ENCODE peak calls at places on chromosomes 5 and 9, in nine cellular contexts. One of them, this sample, is unnamed.

GRCh38 chr5:75536147-75536546 is 24.5 kb downstream of the POLK start:
- DNase-seq in cardiac fibroblast: no peak
- DNase-seq in PC-3: no peak
- DNase-seq in activated effector memory CD4-positive, alpha-beta T cell treated with Interleukin-2 at 50 U/mL for 16 hours: no peak
- DNase-seq in H7: no peak
- DNase-seq in substantia nigra: no peak
- DNase-seq in RCC 7860: no peak
- DNase-seq in K562: no peak
- DNase-seq in stimulated activated CD4-positive, alpha-beta T cell treated with anti-CD3 and anti-CD28 coated beads, Interleukin-12 subunit alpha, Interleukin-12 subunit beta, amount 100 ng/mL, for 48 hours: no peak
- DNase-seq in this sample: no peak

GRCh38 chr9:17481565-17481964 is 97.3 kb upstream of the SH3GL2 start:
- DNase-seq in cardiac fibroblast: no peak
- DNase-seq in H7: peak; percentile 5
- DNase-seq in PC-3: no peak
- DNase-seq in stimulated activated CD4-positive, alpha-beta T cell treated with anti-CD3 and anti-CD28 coated beads, Interleukin-12 subunit alpha, Interleukin-12 subunit beta, amount 100 ng/mL, for 48 hours: no peak
- DNase-seq in activated effector memory CD4-positive, alpha-beta T cell treated with Interleukin-2 at 50 U/mL for 16 hours: no peak
- DNase-seq in substantia nigra: no peak
- DNase-seq in RCC 7860: no peak
- DNase-seq in K562: no peak
- DNase-seq in this sample: no peak

GRCh38 chr5:147530801-147531389 is 21.0 kb upstream of the DPYSL3 start:
- DNase-seq in H7: no peak
- DNase-seq in PC-3: peak; percentile 78
- DNase-seq in substantia nigra: no peak
- DNase-seq in K562: no peak
- DNase-seq in cardiac fibroblast: peak; percentile 79
- DNase-seq in activated effector memory CD4-positive, alpha-beta T cell treated with Interleukin-2 at 50 U/mL for 16 hours: no peak
- DNase-seq in stimulated activated CD4-positive, alpha-beta T cell treated with anti-CD3 and anti-CD28 coated beads, Interleukin-12 subunit alpha, Interleukin-12 subunit beta, amount 100 ng/mL, for 48 hours: no peak
- DNase-seq in RCC 7860: peak; percentile 82
- DNase-seq in this sample: no peak

GRCh38 chr9:3931058-3931457 is 368.8 kb downstream of the GLIS3 start:
- DNase-seq in substantia nigra: no peak
- DNase-seq in K562: no peak
- DNase-seq in cardiac fibroblast: no peak
- DNase-seq in stimulated activated CD4-positive, alpha-beta T cell treated with anti-CD3 and anti-CD28 coated beads, Interleukin-12 subunit alpha, Interleukin-12 subunit beta, amount 100 ng/mL, for 48 hours: no peak
- DNase-seq in activated effector memory CD4-positive, alpha-beta T cell treated with Interleukin-2 at 50 U/mL for 16 hours: no peak
- DNase-seq in RCC 7860: no peak
- DNase-seq in H7: no peak
- DNase-seq in PC-3: no peak
- DNase-seq in this sample: no peak

GRCh38 chr5:35922468-35922867 is 16.0 kb downstream of the CAPSL start:
- DNase-seq in RCC 7860: no peak
- DNase-seq in K562: no peak
- DNase-seq in activated effector memory CD4-positive, alpha-beta T cell treated with Interleukin-2 at 50 U/mL for 16 hours: no peak
- DNase-seq in stimulated activated CD4-positive, alpha-beta T cell treated with anti-CD3 and anti-CD28 coated beads, Interleukin-12 subunit alpha, Interleukin-12 subunit beta, amount 100 ng/mL, for 48 hours: no peak
- DNase-seq in H7: no peak
- DNase-seq in cardiac fibroblast: no peak
- DNase-seq in PC-3: no peak
- DNase-seq in substantia nigra: no peak
- DNase-seq in this sample: no peak

GRCh38 chr5:57417320-57417719 is 65.3 kb downstream of the ACTBL2 start:
- DNase-seq in RCC 7860: no peak
- DNase-seq in K562: no peak
- DNase-seq in PC-3: no peak
- DNase-seq in H7: no peak
- DNase-seq in stimulated activated CD4-positive, alpha-beta T cell treated with anti-CD3 and anti-CD28 coated beads, Interleukin-12 subunit alpha, Interleukin-12 subunit beta, amount 100 ng/mL, for 48 hours: no peak
- DNase-seq in activated effector memory CD4-positive, alpha-beta T cell treated with Interleukin-2 at 50 U/mL for 16 hours: no peak
- DNase-seq in cardiac fibroblast: no peak
- DNase-seq in substantia nigra: no peak
- DNase-seq in this sample: no peak

GRCh38 chr5:116930628-116931027 is 356.0 kb upstream of the SEMA6A start:
- DNase-seq in RCC 7860: no peak
- DNase-seq in stimulated activated CD4-positive, alpha-beta T cell treated with anti-CD3 and anti-CD28 coated beads, Interleukin-12 subunit alpha, Interleukin-12 subunit beta, amount 100 ng/mL, for 48 hours: no peak
- DNase-seq in PC-3: no peak
- DNase-seq in K562: no peak
- DNase-seq in H7: no peak
- DNase-seq in substantia nigra: no peak
- DNase-seq in activated effector memory CD4-positive, alpha-beta T cell treated with Interleukin-2 at 50 U/mL for 16 hours: no peak
- DNase-seq in cardiac fibroblast: no peak
- DNase-seq in this sample: no peak

GRCh38 chr5:55694152-55694830 is 17.8 kb downstream of the SLC38A9 start:
- DNase-seq in H7: peak; percentile 46
- DNase-seq in substantia nigra: no peak
- DNase-seq in PC-3: peak; percentile 34
- DNase-seq in stimulated activated CD4-positive, alpha-beta T cell treated with anti-CD3 and anti-CD28 coated beads, Interleukin-12 subunit alpha, Interleukin-12 subunit beta, amount 100 ng/mL, for 48 hours: no peak
- DNase-seq in activated effector memory CD4-positive, alpha-beta T cell treated with Interleukin-2 at 50 U/mL for 16 hours: no peak
- DNase-seq in cardiac fibroblast: peak; percentile 59
- DNase-seq in K562: no peak
- DNase-seq in RCC 7860: peak; percentile 7
- DNase-seq in this sample: no peak

GRCh38 chr5:177447611-177448243 is 1.1 kb downstream of the PRR7 start:
- DNase-seq in K562: peak; percentile 50
- DNase-seq in stimulated activated CD4-positive, alpha-beta T cell treated with anti-CD3 and anti-CD28 coated beads, Interleukin-12 subunit alpha, Interleukin-12 subunit beta, amount 100 ng/mL, for 48 hours: no peak
- DNase-seq in PC-3: peak; percentile 95
- DNase-seq in substantia nigra: peak; percentile 77
- DNase-seq in cardiac fibroblast: peak; percentile 83
- DNase-seq in activated effector memory CD4-positive, alpha-beta T cell treated with Interleukin-2 at 50 U/mL for 16 hours: no peak
- DNase-seq in RCC 7860: peak; percentile 99
- DNase-seq in H7: peak; percentile 89
- DNase-seq in this sample: peak; percentile 84

GRCh38 chr9:4755026-4755609 is 14.1 kb upstream of the AK3 start:
- DNase-seq in cardiac fibroblast: no peak
- DNase-seq in activated effector memory CD4-positive, alpha-beta T cell treated with Interleukin-2 at 50 U/mL for 16 hours: no peak
- DNase-seq in K562: no peak
- DNase-seq in stimulated activated CD4-positive, alpha-beta T cell treated with anti-CD3 and anti-CD28 coated beads, Interleukin-12 subunit alpha, Interleukin-12 subunit beta, amount 100 ng/mL, for 48 hours: no peak
- DNase-seq in PC-3: no peak
- DNase-seq in RCC 7860: no peak
- DNase-seq in H7: no peak
- DNase-seq in substantia nigra: no peak
- DNase-seq in this sample: no peak

GRCh38 chr5:132226516-132227234 is 978 bp downstream of the P4HA2 start:
- DNase-seq in K562: no peak
- DNase-seq in H7: no peak
- DNase-seq in stimulated activated CD4-positive, alpha-beta T cell treated with anti-CD3 and anti-CD28 coated beads, Interleukin-12 subunit alpha, Interleukin-12 subunit beta, amount 100 ng/mL, for 48 hours: no peak
- DNase-seq in PC-3: no peak
- DNase-seq in substantia nigra: no peak
- DNase-seq in RCC 7860: peak; percentile 25
- DNase-seq in cardiac fibroblast: peak; percentile 53
- DNase-seq in activated effector memory CD4-positive, alpha-beta T cell treated with Interleukin-2 at 50 U/mL for 16 hours: no peak
- DNase-seq in this sample: peak; percentile 56

GRCh38 chr9:6870650-6871477 is 113.1 kb downstream of the KDM4C start:
- DNase-seq in substantia nigra: no peak
- DNase-seq in PC-3: no peak
- DNase-seq in H7: no peak
- DNase-seq in RCC 7860: no peak
- DNase-seq in cardiac fibroblast: no peak
- DNase-seq in K562: no peak
- DNase-seq in activated effector memory CD4-positive, alpha-beta T cell treated with Interleukin-2 at 50 U/mL for 16 hours: no peak
- DNase-seq in stimulated activated CD4-positive, alpha-beta T cell treated with anti-CD3 and anti-CD28 coated beads, Interleukin-12 subunit alpha, Interleukin-12 subunit beta, amount 100 ng/mL, for 48 hours: no peak
- DNase-seq in this sample: peak; percentile 19

GRCh38 chr9:129697111-129697955 is 31.9 kb downstream of the PRRX2 start:
- DNase-seq in RCC 7860: no peak
- DNase-seq in stimulated activated CD4-positive, alpha-beta T cell treated with anti-CD3 and anti-CD28 coated beads, Interleukin-12 subunit alpha, Interleukin-12 subunit beta, amount 100 ng/mL, for 48 hours: peak; percentile 36
- DNase-seq in PC-3: peak; percentile 6
- DNase-seq in H7: peak; percentile 94
- DNase-seq in cardiac fibroblast: peak; percentile 71
- DNase-seq in K562: peak; percentile 51
- DNase-seq in activated effector memory CD4-positive, alpha-beta T cell treated with Interleukin-2 at 50 U/mL for 16 hours: no peak
- DNase-seq in substantia nigra: no peak
- DNase-seq in this sample: peak; percentile 20

GRCh38 chr5:174623438-174624019 is 100.9 kb upstream of the MSX2 start:
- DNase-seq in K562: no peak
- DNase-seq in substantia nigra: no peak
- DNase-seq in H7: no peak
- DNase-seq in cardiac fibroblast: no peak
- DNase-seq in RCC 7860: no peak
- DNase-seq in stimulated activated CD4-positive, alpha-beta T cell treated with anti-CD3 and anti-CD28 coated beads, Interleukin-12 subunit alpha, Interleukin-12 subunit beta, amount 100 ng/mL, for 48 hours: no peak
- DNase-seq in activated effector memory CD4-positive, alpha-beta T cell treated with Interleukin-2 at 50 U/mL for 16 hours: no peak
- DNase-seq in PC-3: peak; percentile 23
- DNase-seq in this sample: no peak

GRCh38 chr5:17219431-17219830 is 2.0 kb downstream of the BASP1 start:
- DNase-seq in H7: no peak
- DNase-seq in activated effector memory CD4-positive, alpha-beta T cell treated with Interleukin-2 at 50 U/mL for 16 hours: no peak
- DNase-seq in K562: no peak
- DNase-seq in stimulated activated CD4-positive, alpha-beta T cell treated with anti-CD3 and anti-CD28 coated beads, Interleukin-12 subunit alpha, Interleukin-12 subunit beta, amount 100 ng/mL, for 48 hours: no peak
- DNase-seq in RCC 7860: no peak
- DNase-seq in cardiac fibroblast: no peak
- DNase-seq in substantia nigra: no peak
- DNase-seq in PC-3: no peak
- DNase-seq in this sample: no peak

GRCh38 chr5:77620404-77620803 is 18.1 kb downstream of the OTP start:
- DNase-seq in stimulated activated CD4-positive, alpha-beta T cell treated with anti-CD3 and anti-CD28 coated beads, Interleukin-12 subunit alpha, Interleukin-12 subunit beta, amount 100 ng/mL, for 48 hours: no peak
- DNase-seq in RCC 7860: no peak
- DNase-seq in cardiac fibroblast: no peak
- DNase-seq in substantia nigra: no peak
- DNase-seq in K562: no peak
- DNase-seq in H7: peak; percentile 78
- DNase-seq in PC-3: peak; percentile 57
- DNase-seq in activated effector memory CD4-positive, alpha-beta T cell treated with Interleukin-2 at 50 U/mL for 16 hours: no peak
- DNase-seq in this sample: peak; percentile 33

GRCh38 chr5:97107266-97107665 is 35.1 kb downstream of the LIX1 start:
- DNase-seq in substantia nigra: no peak
- DNase-seq in PC-3: no peak
- DNase-seq in H7: no peak
- DNase-seq in activated effector memory CD4-positive, alpha-beta T cell treated with Interleukin-2 at 50 U/mL for 16 hours: no peak
- DNase-seq in cardiac fibroblast: no peak
- DNase-seq in stimulated activated CD4-positive, alpha-beta T cell treated with anti-CD3 and anti-CD28 coated beads, Interleukin-12 subunit alpha, Interleukin-12 subunit beta, amount 100 ng/mL, for 48 hours: no peak
- DNase-seq in K562: no peak
- DNase-seq in RCC 7860: no peak
- DNase-seq in this sample: no peak

GRCh38 chr5:151202381-151203139 is 21.3 kb downstream of the CCDC69 start:
- DNase-seq in cardiac fibroblast: peak; percentile 34
- DNase-seq in activated effector memory CD4-positive, alpha-beta T cell treated with Interleukin-2 at 50 U/mL for 16 hours: no peak
- DNase-seq in substantia nigra: no peak
- DNase-seq in PC-3: peak; percentile 94
- DNase-seq in H7: no peak
- DNase-seq in K562: no peak
- DNase-seq in RCC 7860: peak; percentile 56
- DNase-seq in stimulated activated CD4-positive, alpha-beta T cell treated with anti-CD3 and anti-CD28 coated beads, Interleukin-12 subunit alpha, Interleukin-12 subunit beta, amount 100 ng/mL, for 48 hours: peak; percentile 40
- DNase-seq in this sample: no peak

GRCh38 chr5:127326438-127326837 is 35.8 kb downstream of the MEGF10 start:
- DNase-seq in K562: no peak
- DNase-seq in stimulated activated CD4-positive, alpha-beta T cell treated with anti-CD3 and anti-CD28 coated beads, Interleukin-12 subunit alpha, Interleukin-12 subunit beta, amount 100 ng/mL, for 48 hours: no peak
- DNase-seq in substantia nigra: no peak
- DNase-seq in cardiac fibroblast: no peak
- DNase-seq in PC-3: peak; percentile 34
- DNase-seq in RCC 7860: no peak
- DNase-seq in H7: no peak
- DNase-seq in activated effector memory CD4-positive, alpha-beta T cell treated with Interleukin-2 at 50 U/mL for 16 hours: no peak
- DNase-seq in this sample: no peak

GRCh38 chr5:84642795-84643194 is 258.1 kb upstream of the EDIL3 start:
- DNase-seq in stimulated activated CD4-positive, alpha-beta T cell treated with anti-CD3 and anti-CD28 coated beads, Interleukin-12 subunit alpha, Interleukin-12 subunit beta, amount 100 ng/mL, for 48 hours: no peak
- DNase-seq in K562: no peak
- DNase-seq in activated effector memory CD4-positive, alpha-beta T cell treated with Interleukin-2 at 50 U/mL for 16 hours: no peak
- DNase-seq in substantia nigra: no peak
- DNase-seq in PC-3: peak; percentile 67
- DNase-seq in H7: no peak
- DNase-seq in RCC 7860: peak; percentile 10
- DNase-seq in cardiac fibroblast: peak; percentile 19
- DNase-seq in this sample: no peak

GRCh38 chr9:22427226-22427880 is 19.3 kb upstream of the DMRTA1 start:
- DNase-seq in substantia nigra: no peak
- DNase-seq in cardiac fibroblast: no peak
- DNase-seq in activated effector memory CD4-positive, alpha-beta T cell treated with Interleukin-2 at 50 U/mL for 16 hours: no peak
- DNase-seq in RCC 7860: no peak
- DNase-seq in PC-3: no peak
- DNase-seq in K562: no peak
- DNase-seq in stimulated activated CD4-positive, alpha-beta T cell treated with anti-CD3 and anti-CD28 coated beads, Interleukin-12 subunit alpha, Interleukin-12 subunit beta, amount 100 ng/mL, for 48 hours: no peak
- DNase-seq in H7: no peak
- DNase-seq in this sample: no peak

GRCh38 chr9:121261107-121261460 is 6.9 kb upstream of the GSN start:
- DNase-seq in PC-3: no peak
- DNase-seq in stimulated activated CD4-positive, alpha-beta T cell treated with anti-CD3 and anti-CD28 coated beads, Interleukin-12 subunit alpha, Interleukin-12 subunit beta, amount 100 ng/mL, for 48 hours: no peak
- DNase-seq in cardiac fibroblast: peak; percentile 56
- DNase-seq in substantia nigra: peak; percentile 58
- DNase-seq in RCC 7860: no peak
- DNase-seq in H7: no peak
- DNase-seq in activated effector memory CD4-positive, alpha-beta T cell treated with Interleukin-2 at 50 U/mL for 16 hours: no peak
- DNase-seq in K562: no peak
- DNase-seq in this sample: no peak

GRCh38 chr9:93244510-93245436 is 60.8 kb downstream of the WNK2 start:
- DNase-seq in H7: no peak
- DNase-seq in RCC 7860: no peak
- DNase-seq in substantia nigra: no peak
- DNase-seq in activated effector memory CD4-positive, alpha-beta T cell treated with Interleukin-2 at 50 U/mL for 16 hours: no peak
- DNase-seq in cardiac fibroblast: no peak
- DNase-seq in stimulated activated CD4-positive, alpha-beta T cell treated with anti-CD3 and anti-CD28 coated beads, Interleukin-12 subunit alpha, Interleukin-12 subunit beta, amount 100 ng/mL, for 48 hours: no peak
- DNase-seq in K562: no peak
- DNase-seq in PC-3: no peak
- DNase-seq in this sample: no peak

GRCh38 chr5:112514062-112514561 is 95.0 kb upstream of the EPB41L4A start:
- DNase-seq in cardiac fibroblast: no peak
- DNase-seq in substantia nigra: no peak
- DNase-seq in RCC 7860: no peak
- DNase-seq in stimulated activated CD4-positive, alpha-beta T cell treated with anti-CD3 and anti-CD28 coated beads, Interleukin-12 subunit alpha, Interleukin-12 subunit beta, amount 100 ng/mL, for 48 hours: no peak
- DNase-seq in PC-3: no peak
- DNase-seq in activated effector memory CD4-positive, alpha-beta T cell treated with Interleukin-2 at 50 U/mL for 16 hours: no peak
- DNase-seq in H7: no peak
- DNase-seq in K562: no peak
- DNase-seq in this sample: no peak

GRCh38 chr9:4894076-4894475 is 91.0 kb upstream of the JAK2 start:
- DNase-seq in stimulated activated CD4-positive, alpha-beta T cell treated with anti-CD3 and anti-CD28 coated beads, Interleukin-12 subunit alpha, Interleukin-12 subunit beta, amount 100 ng/mL, for 48 hours: no peak
- DNase-seq in activated effector memory CD4-positive, alpha-beta T cell treated with Interleukin-2 at 50 U/mL for 16 hours: no peak
- DNase-seq in K562: no peak
- DNase-seq in substantia nigra: no peak
- DNase-seq in H7: no peak
- DNase-seq in cardiac fibroblast: peak; percentile 63
- DNase-seq in PC-3: peak; percentile 75
- DNase-seq in RCC 7860: peak; percentile 46
- DNase-seq in this sample: no peak

GRCh38 chr9:117414906-117415583 is at the start of gene ASTN2:
- DNase-seq in K562: no peak
- DNase-seq in H7: peak; percentile 90
- DNase-seq in activated effector memory CD4-positive, alpha-beta T cell treated with Interleukin-2 at 50 U/mL for 16 hours: no peak
- DNase-seq in RCC 7860: no peak
- DNase-seq in PC-3: no peak
- DNase-seq in cardiac fibroblast: peak; percentile 2
- DNase-seq in substantia nigra: peak; percentile 57
- DNase-seq in stimulated activated CD4-positive, alpha-beta T cell treated with anti-CD3 and anti-CD28 coated beads, Interleukin-12 subunit alpha, Interleukin-12 subunit beta, amount 100 ng/mL, for 48 hours: no peak
- DNase-seq in this sample: peak; percentile 51

GRCh38 chr5:145854651-145855258 is 18.1 kb downstream of the GRXCR2 start:
- DNase-seq in H7: no peak
- DNase-seq in activated effector memory CD4-positive, alpha-beta T cell treated with Interleukin-2 at 50 U/mL for 16 hours: no peak
- DNase-seq in K562: peak; percentile 86
- DNase-seq in PC-3: peak; percentile 83
- DNase-seq in substantia nigra: no peak
- DNase-seq in RCC 7860: peak; percentile 81
- DNase-seq in stimulated activated CD4-positive, alpha-beta T cell treated with anti-CD3 and anti-CD28 coated beads, Interleukin-12 subunit alpha, Interleukin-12 subunit beta, amount 100 ng/mL, for 48 hours: no peak
- DNase-seq in cardiac fibroblast: peak; percentile 74
- DNase-seq in this sample: no peak

GRCh38 chr5:161311965-161312364 is 234.6 kb downstream of the GABRB2 start:
- DNase-seq in PC-3: no peak
- DNase-seq in activated effector memory CD4-positive, alpha-beta T cell treated with Interleukin-2 at 50 U/mL for 16 hours: no peak
- DNase-seq in substantia nigra: no peak
- DNase-seq in K562: no peak
- DNase-seq in RCC 7860: no peak
- DNase-seq in stimulated activated CD4-positive, alpha-beta T cell treated with anti-CD3 and anti-CD28 coated beads, Interleukin-12 subunit alpha, Interleukin-12 subunit beta, amount 100 ng/mL, for 48 hours: no peak
- DNase-seq in H7: no peak
- DNase-seq in cardiac fibroblast: no peak
- DNase-seq in this sample: no peak

GRCh38 chr9:90169490-90169889 is 473.1 kb downstream of the DIRAS2 start:
- DNase-seq in K562: no peak
- DNase-seq in H7: no peak
- DNase-seq in stimulated activated CD4-positive, alpha-beta T cell treated with anti-CD3 and anti-CD28 coated beads, Interleukin-12 subunit alpha, Interleukin-12 subunit beta, amount 100 ng/mL, for 48 hours: no peak
- DNase-seq in RCC 7860: no peak
- DNase-seq in cardiac fibroblast: no peak
- DNase-seq in substantia nigra: no peak
- DNase-seq in PC-3: no peak
- DNase-seq in activated effector memory CD4-positive, alpha-beta T cell treated with Interleukin-2 at 50 U/mL for 16 hours: no peak
- DNase-seq in this sample: no peak

GRCh38 chr5:124087752-124088151 is 575.8 kb downstream of the CSNK1G3 start:
- DNase-seq in stimulated activated CD4-positive, alpha-beta T cell treated with anti-CD3 and anti-CD28 coated beads, Interleukin-12 subunit alpha, Interleukin-12 subunit beta, amount 100 ng/mL, for 48 hours: no peak
- DNase-seq in activated effector memory CD4-positive, alpha-beta T cell treated with Interleukin-2 at 50 U/mL for 16 hours: no peak
- DNase-seq in K562: no peak
- DNase-seq in PC-3: no peak
- DNase-seq in RCC 7860: no peak
- DNase-seq in cardiac fibroblast: no peak
- DNase-seq in H7: peak; percentile 12
- DNase-seq in substantia nigra: no peak
- DNase-seq in this sample: no peak

GRCh38 chr5:170757182-170757601 is 26.3 kb upstream of the GABRP start:
- DNase-seq in H7: no peak
- DNase-seq in K562: no peak
- DNase-seq in PC-3: peak; percentile 4
- DNase-seq in cardiac fibroblast: peak; percentile 68
- DNase-seq in stimulated activated CD4-positive, alpha-beta T cell treated with anti-CD3 and anti-CD28 coated beads, Interleukin-12 subunit alpha, Interleukin-12 subunit beta, amount 100 ng/mL, for 48 hours: no peak
- DNase-seq in activated effector memory CD4-positive, alpha-beta T cell treated with Interleukin-2 at 50 U/mL for 16 hours: no peak
- DNase-seq in RCC 7860: no peak
- DNase-seq in substantia nigra: no peak
- DNase-seq in this sample: peak; percentile 90

This sample was measured in body of pancreas.